ENCODE peak calls at places on chromosomes 12 and 14, in six cellular contexts. U, F, X, L, Q and Z are unnamed samples.

GRCh38 chr14:92397140-92397815 is 74.3 kb downstream of the SLC24A4 start:
- DNase-seq in U (peak), F (no peak), X (no peak), L (peak), Q (peak), Z (no peak)

GRCh38 chr12:81953541-81953940 is 194.4 kb upstream of the PPFIA2 start:
- DNase-seq in U (no peak), F (no peak), X (no peak), L (no peak), Q (no peak), Z (no peak)

GRCh38 chr12:27549801-27550652 is 26.0 kb downstream of the PPFIBP1 start:
- DNase-seq in U (peak), F (peak), X (no peak), L (peak), Q (peak), Z (peak)

GRCh38 chr12:27012239-27012981 is 1.8 kb downstream of the TM7SF3 start:
- DNase-seq in U (no peak), F (no peak), X (no peak), L (no peak), Q (no peak), Z (no peak)

GRCh38 chr12:112906712-112907414 is at the start of gene OAS1:
- DNase-seq in U (peak), F (peak), X (no peak), L (peak), Q (peak), Z (no peak)

GRCh38 chr12:70045036-70045435 is 198.2 kb upstream of the CNOT2 start:
- DNase-seq in U (peak), F (no peak), X (no peak), L (no peak), Q (no peak), Z (no peak)

GRCh38 chr12:128387811-128388422 is 120.9 kb downstream of the TMEM132C start:
- DNase-seq in U (no peak), F (no peak), X (peak), L (peak), Q (no peak), Z (peak)

GRCh38 chr12:62724947-62725447 is 210.0 kb downstream of the PPM1H start:
- DNase-seq in U (peak), F (peak), X (peak), L (peak), Q (peak), Z (peak)

GRCh38 chr12:55720071-55720564 is at the start of gene RDH5:
- DNase-seq in U (peak), F (no peak), X (no peak), L (no peak), Q (no peak), Z (no peak)

GRCh38 chr14:24483604-24484252 is 24.3 kb downstream of the CMA1 start:
- DNase-seq in U (peak), F (peak), X (no peak), L (peak), Q (peak), Z (no peak)

GRCh38 chr14:100688051-100688450 is 38.6 kb upstream of the DLK1 start:
- DNase-seq in U (no peak), F (no peak), X (no peak), L (no peak), Q (no peak), Z (no peak)

GRCh38 chr14:100688598-100689499 is 37.8 kb upstream of the DLK1 start:
- DNase-seq in U (peak), F (no peak), X (no peak), L (peak), Q (peak), Z (no peak)

GRCh38 chr14:100684961-100685360 is 41.7 kb upstream of the DLK1 start:
- DNase-seq in U (no peak), F (no peak), X (no peak), L (no peak), Q (no peak), Z (no peak)

GRCh38 chr14:100686858-100687257 is 39.8 kb upstream of the DLK1 start:
- DNase-seq in U (no peak), F (no peak), X (no peak), L (no peak), Q (no peak), Z (no peak)

GRCh38 chr14:100687386-100687785 is 39.3 kb upstream of the DLK1 start:
- DNase-seq in U (no peak), F (no peak), X (no peak), L (no peak), Q (no peak), Z (no peak)
- H2AK5ac ChIP-seq in U (no peak), F (no peak), X (peak), L (no peak), Q (peak), Z (no peak)

GRCh38 chr12:47391566-47391965 is 311.8 kb upstream of the AMIGO2 start:
- DNase-seq in U (no peak), F (no peak), X (no peak), L (no peak), Q (no peak), Z (no peak)
- H2AK5ac ChIP-seq in U (peak), F (no peak), X (no peak), L (no peak), Q (peak), Z (no peak)

GRCh38 chr14:51848120-51848519 is 12.3 kb upstream of the GNG2 start:
- DNase-seq in U (no peak), F (no peak), X (no peak), L (no peak), Q (no peak), Z (no peak)
- H2AK5ac ChIP-seq in U (no peak), F (no peak), X (no peak), L (no peak), Q (no peak), Z (no peak)

GRCh38 chr12:31324845-31325523 is 966 bp downstream of the SINHCAF start:
- DNase-seq in U (peak), F (peak), X (peak), L (peak), Q (peak), Z (no peak)
- H2AK5ac ChIP-seq in U (peak), F (peak), X (peak), L (peak), Q (peak), Z (no peak)

GRCh38 chr12:124514996-124515932 is 52.1 kb downstream of the NCOR2 start:
- DNase-seq in U (no peak), F (no peak), X (no peak), L (no peak), Q (no peak), Z (no peak)
- H2AK5ac ChIP-seq in U (peak), F (no peak), X (peak), L (no peak), Q (peak), Z (no peak)

GRCh38 chr14:90558983-90559590 is 162.3 kb downstream of the CALM1 start:
- DNase-seq in U (no peak), F (no peak), X (no peak), L (no peak), Q (no peak), Z (no peak)

GRCh38 chr14:90558041-90558982 is 161.5 kb downstream of the CALM1 start:
- DNase-seq in U (no peak), F (no peak), X (no peak), L (no peak), Q (no peak), Z (no peak)

GRCh38 chr14:90556666-90557450 is 160.0 kb downstream of the CALM1 start:
- DNase-seq in U (no peak), F (no peak), X (no peak), L (no peak), Q (no peak), Z (no peak)

GRCh38 chr14:90556050-90556477 is 159.2 kb downstream of the CALM1 start:
- DNase-seq in U (no peak), F (no peak), X (peak), L (peak), Q (peak), Z (peak)

DNA sequence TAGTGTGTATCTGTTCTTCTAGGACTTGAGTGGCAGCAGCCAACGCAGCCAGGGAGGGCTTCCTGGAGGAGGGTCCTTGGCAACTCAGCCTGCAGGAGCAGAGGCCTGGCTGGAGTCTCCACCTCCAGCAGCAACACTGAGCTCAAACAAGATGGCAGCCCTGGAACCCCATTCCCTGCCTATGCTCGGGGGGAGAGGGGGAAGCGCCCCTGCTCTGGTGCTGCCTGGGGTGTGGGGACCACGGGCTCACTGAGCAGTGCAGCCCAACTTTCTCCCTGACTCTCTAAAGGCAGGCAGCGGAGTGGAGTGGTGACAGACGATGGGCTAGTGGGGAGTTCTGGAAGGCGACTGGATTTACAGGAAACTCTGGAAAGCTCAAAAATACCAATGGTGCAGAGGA is 160.7 kb downstream of the CALM1 start:
- DNase-seq in U (no peak), F (no peak), X (no peak), L (no peak), Q (no peak), Z (no peak)
- H2AK5ac ChIP-seq in U (no peak), F (no peak), X (peak), L (no peak), Q (no peak), Z (no peak)